ENCODE peak calls at places on chromosomes 7 and 10, in four cellular contexts. D is H54, K is uterus, E is NB4. A is an unnamed sample.

GRCh38 chr7:135950429-135950828 is 26.7 kb downstream of the MTPN start:
- DNase-seq in D (no peak), K (no peak), E (no peak), A (no peak)

GRCh38 chr10:30063098-30063497 is 3.7 kb upstream of the JCAD start:
- DNase-seq in D (no peak), K (no peak), E (no peak), A (no peak)

GRCh38 chr7:63927261-63927660 is 71.4 kb upstream of the ZNF722 start:
- DNase-seq in E (no peak), K (no peak), D (no peak), A (no peak)

GRCh38 chr7:925601-926000 is 28.9 kb downstream of the ADAP1 start:
- DNase-seq in E (no peak), K (no peak), D (no peak), A (no peak)

GRCh38 chr7:40219917-40220316 is 85.1 kb downstream of the SUGCT start:
- DNase-seq in E (no peak), D (no peak), K (no peak), A (no peak)

GRCh38 chr10:6346621-6347020 is 143.9 kb downstream of the PFKFB3 start:
- DNase-seq in K (no peak), D (no peak), E (no peak), A (no peak)

GRCh38 chr7:25862254-25862992 is 289.6 kb upstream of the NFE2L3 start:
- DNase-seq in D (peak; percentile 92), K (peak; percentile 99), E (peak; percentile 100), A (peak; percentile 100)

GRCh38 chr7:20217193-20217948 is at the start of gene MACC1:
- DNase-seq in D (no peak), K (no peak), E (peak; percentile 79), A (peak; percentile 72)

GRCh38 chr10:27258838-27259532 is 18.4 kb upstream of the ACBD5 start:
- DNase-seq in K (no peak), E (no peak), D (no peak), A (peak; percentile 11)

GRCh38 chr10:132107211-132107946 is 41.6 kb downstream of the JAKMIP3 start:
- DNase-seq in K (no peak), E (no peak), D (no peak), A (no peak)

GRCh38 chr10:24884793-24885192 is 67.6 kb downstream of the PRTFDC1 start:
- DNase-seq in D (no peak), E (no peak), K (no peak), A (no peak)

GRCh38 chr7:79241288-79242055 is 212.0 kb downstream of the MAGI2 start:
- DNase-seq in E (no peak), K (no peak), D (no peak), A (no peak)

GRCh38 chr10:113736576-113736975 is 14.9 kb upstream of the PLEKHS1 start:
- DNase-seq in K (no peak), D (no peak), E (no peak), A (no peak)

GRCh38 chr10:24570658-24571426 is 152.8 kb downstream of the ARHGAP21 start:
- DNase-seq in K (no peak), E (no peak), D (no peak), A (no peak)

GRCh38 chr7:137669706-137670105 is 177.1 kb downstream of the DGKI start:
- DNase-seq in E (no peak), K (no peak), D (no peak), A (no peak)

GRCh38 chr10:110447886-110448285 is 49.8 kb upstream of the DUSP5 start:
- DNase-seq in K (no peak), D (no peak), E (no peak), A (no peak)

GRCh38 chr7:28957064-28957821 is 887 bp downstream of the TRIL start:
- DNase-seq in E (no peak), D (no peak), K (peak; percentile 22), A (peak; percentile 54)

GRCh38 chr10:15684768-15685167 is 35.0 kb downstream of the ITGA8 start:
- DNase-seq in K (no peak), D (no peak), E (no peak), A (no peak)

GRCh38 chr10:112949875-112950507 is at the start of gene TCF7L2:
- DNase-seq in K (peak; percentile 98), E (peak; percentile 94), D (peak; percentile 74), A (peak; percentile 70)

GRCh38 chr7:36283171-36283570 is 106.5 kb upstream of the ANLN start:
- DNase-seq in D (no peak), E (no peak), K (no peak), A (no peak)
- TF ChIP-seq POLR2A in D (no peak), E (no peak), K (no peak), A (no peak)

GRCh38 chr10:71773221-71773971 is at the start of gene VSIR:
- DNase-seq in K (peak; percentile 89), E (peak; percentile 94), D (peak; percentile 94), A (peak; percentile 91)
- TF ChIP-seq POLR2A in K (peak; percentile 95), E (peak; percentile 54), D (peak; percentile 73), A (peak; percentile 76)

DNA sequence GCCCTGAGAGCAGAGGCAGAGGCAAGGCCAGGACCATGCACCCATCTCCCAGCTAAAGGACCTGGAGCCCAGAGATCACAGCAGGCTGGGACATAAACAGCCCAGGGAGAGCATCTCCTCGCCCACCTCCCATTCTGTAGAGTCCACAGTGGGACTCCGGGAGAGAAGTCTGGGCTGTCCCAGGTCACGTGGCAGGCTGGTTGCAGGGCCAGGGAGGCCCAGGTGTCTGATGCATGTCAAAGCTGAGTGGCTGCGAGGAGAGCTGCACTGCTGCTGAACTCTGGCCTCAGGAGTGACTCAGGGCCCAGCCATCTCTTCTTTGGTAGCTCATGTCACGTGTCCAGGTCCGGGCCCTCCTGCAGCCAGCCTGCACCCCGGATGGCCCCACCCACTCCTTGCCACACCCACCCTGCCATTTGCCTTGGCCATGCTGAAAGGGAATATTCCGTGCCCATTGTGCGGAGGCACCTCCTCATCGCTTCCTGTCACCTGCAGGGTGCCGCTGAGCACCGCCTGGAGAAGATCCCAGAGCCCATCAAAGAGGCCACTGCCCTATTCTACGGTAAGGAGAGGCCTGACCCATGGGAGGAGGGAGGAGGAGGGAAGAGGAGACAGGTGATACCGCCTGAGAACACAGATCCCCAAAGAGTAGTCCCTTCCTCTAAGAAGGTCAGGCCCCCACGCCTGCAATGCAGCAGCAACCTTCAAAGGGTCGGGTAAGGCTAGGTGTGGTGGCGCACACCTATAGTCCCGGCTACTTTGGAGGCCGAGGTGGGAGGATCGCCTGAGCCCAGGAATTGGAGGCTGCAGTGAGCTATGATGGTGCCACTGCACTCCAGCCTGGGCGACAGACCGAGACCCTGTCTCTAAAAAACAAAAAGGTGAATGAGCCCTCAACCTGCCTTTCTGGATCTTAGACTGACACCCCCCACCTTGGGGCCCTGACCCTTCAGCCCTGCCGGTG is 12.6 kb upstream of the SH2B2 start:
- DNase-seq in D (peak; percentile 94), K (no peak), E (no peak), A (no peak)
- TF ChIP-seq POLR2A in D (no peak), K (no peak), E (no peak), A (no peak)

GRCh38 chr10:100876575-100877158 is 36.1 kb upstream of the SLF2 start:
- DNase-seq in D (no peak), E (no peak), K (no peak), A (no peak)

GRCh38 chr10:100875484-100876166 is 37.1 kb upstream of the SLF2 start:
- DNase-seq in D (no peak), E (no peak), K (no peak), A (no peak)

GRCh38 chr10:100877451-100877850 is 35.3 kb upstream of the SLF2 start:
- DNase-seq in K (no peak), E (no peak), D (no peak), A (no peak)

GRCh38 chr10:100879741-100880360 is 32.9 kb upstream of the SLF2 start:
- DNase-seq in E (no peak), D (no peak), K (no peak), A (no peak)

GRCh38 chr10:100878291-100878910 is 34.4 kb upstream of the SLF2 start:
- DNase-seq in K (peak; percentile 51), E (peak; percentile 80), D (peak; percentile 75), A (peak; percentile 52)
- TF ChIP-seq POLR2A in K (no peak), E (no peak), D (no peak), A (no peak)

GRCh38 chr10:91908358-91909177 is 718 bp downstream of the FGFBP3 start:
- DNase-seq in K (peak; percentile 45), E (peak; percentile 97), D (peak; percentile 75), A (peak; percentile 85)
- TF ChIP-seq POLR2A in K (no peak), E (peak; percentile 78), D (peak; percentile 51), A (peak; percentile 49)

GRCh38 chr10:42654419-42654818 is 16.0 kb upstream of the ZNF33B start:
- DNase-seq in E (no peak), K (no peak), D (no peak), A (no peak)
- TF ChIP-seq POLR2A in E (no peak), K (no peak), D (no peak), A (no peak)

GRCh38 chr7:38448842-38449241 is 175.4 kb upstream of the TARP start:
- DNase-seq in E (no peak), K (no peak), D (no peak), A (no peak)
- TF ChIP-seq POLR2A in E (no peak), K (no peak), D (no peak), A (no peak)

DNA sequence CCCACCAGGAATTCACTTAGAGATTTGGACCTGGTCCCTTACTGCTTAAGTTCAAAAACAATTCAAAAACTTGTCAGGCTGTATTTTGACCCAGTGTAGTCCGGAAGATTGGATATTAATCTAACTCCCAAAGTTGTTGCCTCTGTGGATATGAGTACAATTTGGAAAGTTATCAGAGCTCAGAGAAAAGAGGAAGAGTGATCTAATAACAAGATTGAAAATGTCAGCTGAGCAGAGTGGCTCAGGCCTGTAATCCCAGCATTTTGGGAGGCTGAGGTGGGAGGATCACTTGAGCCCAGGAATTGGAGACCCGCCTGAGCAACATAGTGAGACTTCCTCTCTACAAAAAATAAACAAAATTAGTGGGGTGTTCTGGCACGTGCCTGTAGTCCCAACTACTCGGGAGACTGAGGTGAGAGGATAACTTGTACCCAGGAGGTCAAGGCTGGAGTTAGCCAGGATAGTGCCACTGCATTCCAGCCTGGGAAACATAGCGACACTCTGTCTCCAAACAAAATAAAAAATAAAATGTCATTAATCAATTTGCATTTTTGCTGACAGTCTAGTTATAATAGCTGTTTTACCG is 3.2 kb upstream of the ASCC1 start:
- DNase-seq in E (no peak), K (no peak), D (no peak), A (no peak)
- TF ChIP-seq POLR2A in E (no peak), K (no peak), D (no peak), A (no peak)

GRCh38 chr7:158607563-158607962 is 19.9 kb upstream of the PTPRN2 start:
- DNase-seq in D (no peak), E (no peak), K (no peak), A (no peak)

GRCh38 chr7:158606671-158607424 is 19.2 kb upstream of the PTPRN2 start:
- DNase-seq in D (no peak), K (no peak), E (no peak), A (no peak)

GRCh38 chr7:158611541-158611940 is 23.9 kb upstream of the PTPRN2 start:
- DNase-seq in K (no peak), D (no peak), E (no peak), A (no peak)

GRCh38 chr7:158612546-158612945 is 24.9 kb upstream of the PTPRN2 start:
- DNase-seq in K (no peak), E (no peak), D (no peak), A (no peak)

GRCh38 chr7:158609313-158609974 is 21.8 kb upstream of the PTPRN2 start:
- DNase-seq in K (no peak), E (peak; percentile 76), D (no peak), A (no peak)
- TF ChIP-seq POLR2A in K (no peak), E (no peak), D (no peak), A (no peak)

A was measured in erythroblast.